ENCODE peak calls at places on chromosomes 6 and 20, in seven cellular contexts. W, S, V, A, U, K and Q are unnamed samples.

GRCh38 chr6:122702846-122703245 is 76.7 kb upstream of the FABP7 start:
- DNase-seq in S (no peak), W (no peak), K (no peak), A (no peak), V (no peak), U (no peak), Q (peak; percentile 7)

GRCh38 chr6:85389180-85389797 is 60.6 kb upstream of the NT5E start:
- DNase-seq in W (peak; percentile 17), A (no peak), U (no peak), S (no peak), V (no peak), K (no peak), Q (no peak)

GRCh38 chr6:85756982-85757381 is 114.3 kb upstream of the SYNCRIP start:
- DNase-seq in A (peak; percentile 54), K (no peak), V (peak; percentile 43), W (peak; percentile 30), S (no peak), U (no peak), Q (peak; percentile 80)

GRCh38 chr20:32891926-32892660 is 33.4 kb downstream of the EFCAB8 start:
- DNase-seq in V (no peak), K (no peak), W (no peak), U (no peak), S (no peak), A (no peak), Q (no peak)

GRCh38 chr6:84434550-84434949 is 207.1 kb upstream of the CEP162 start:
- DNase-seq in A (no peak), S (no peak), W (no peak), K (no peak), V (no peak), U (no peak), Q (no peak)

GRCh38 chr6:122998403-122998965 is 2.4 kb downstream of the CLVS2 start:
- DNase-seq in K (no peak), S (no peak), U (no peak), A (no peak), W (no peak), V (no peak), Q (no peak)

GRCh38 chr20:48690888-48691287 is 136.9 kb downstream of the PREX1 start:
- DNase-seq in V (no peak), W (peak; percentile 43), K (no peak), S (no peak), U (no peak), A (peak; percentile 68), Q (no peak)

GRCh38 chr20:9498322-9498721 is 16.1 kb upstream of the LAMP5 start:
- DNase-seq in V (no peak), U (no peak), K (no peak), A (no peak), S (no peak), W (no peak), Q (no peak)

GRCh38 chr6:134921276-134921979 is 28.5 kb downstream of the ALDH8A1 start:
- DNase-seq in W (no peak), K (no peak), V (no peak), A (no peak), S (no peak), U (no peak), Q (no peak)

GRCh38 chr6:15715060-15715459 is 52.2 kb upstream of the DTNBP1 start:
- DNase-seq in A (peak; percentile 27), U (no peak), K (no peak), V (no peak), W (no peak), S (no peak), Q (no peak)

GRCh38 chr6:21666200-21666671 is 72.7 kb downstream of the SOX4 start:
- DNase-seq in V (peak; percentile 33), U (peak; percentile 39), S (no peak), K (peak; percentile 17), W (peak; percentile 91), A (peak; percentile 24), Q (peak; percentile 27)

GRCh38 chr6:85670573-85670972 is 27.9 kb upstream of the SYNCRIP start:
- DNase-seq in V (peak; percentile 67), S (no peak), K (no peak), A (peak; percentile 75), U (no peak), W (peak; percentile 5), Q (peak; percentile 70)

GRCh38 chr20:15387228-15387627 is 1049.8 kb upstream of the FLRT3 start:
- DNase-seq in S (no peak), W (no peak), V (no peak), A (no peak), U (no peak), K (no peak), Q (no peak)

GRCh38 chr20:2692036-2692885 is at the start of gene EBF4:
- DNase-seq in A (peak; percentile 50), W (peak; percentile 51), K (peak; percentile 56), U (no peak), V (peak; percentile 31), S (peak; percentile 86), Q (peak; percentile 75)

GRCh38 chr6:112202639-112203341 is 51.6 kb downstream of the LAMA4 start:
- DNase-seq in S (no peak), V (peak; percentile 54), U (no peak), W (no peak), K (no peak), A (no peak), Q (peak; percentile 54)

GRCh38 chr6:40325041-40325440 is 262.1 kb downstream of the LRFN2 start:
- DNase-seq in W (no peak), A (no peak), U (no peak), S (no peak), V (no peak), K (peak; percentile 63), Q (no peak)

GRCh38 chr6:69780585-69781178 is 16.1 kb downstream of the LMBRD1 start:
- DNase-seq in A (no peak), K (peak; percentile 50), V (no peak), S (no peak), U (no peak), W (no peak), Q (peak; percentile 6)

GRCh38 chr6:168865-169455 is 123.3 kb upstream of the DUSP22 start:
- DNase-seq in A (peak; percentile 65), K (no peak), W (peak; percentile 76), U (no peak), V (peak; percentile 37), S (no peak), Q (peak; percentile 81)

GRCh38 chr6:53982361-53983050 is 128.7 kb upstream of the MLIP start:
- DNase-seq in K (no peak), S (no peak), A (no peak), W (no peak), U (no peak), V (no peak), Q (no peak)

GRCh38 chr6:100487638-100488037 is 22.9 kb upstream of the SIM1 start:
- DNase-seq in V (no peak), W (no peak), U (no peak), S (no peak), K (no peak), A (no peak), Q (no peak)

GRCh38 chr6:87341899-87342298 is 2.7 kb upstream of the C6orf163 start:
- DNase-seq in S (no peak), U (no peak), K (no peak), A (no peak), V (no peak), W (no peak), Q (no peak)

GRCh38 chr6:30450908-30451818 is 38.1 kb upstream of the HLA-E start:
- DNase-seq in U (no peak), S (peak; percentile 74), K (peak; percentile 32), V (no peak), A (peak; percentile 72), W (peak; percentile 79), Q (peak; percentile 69)

GRCh38 chr6:138431276-138432062 is 27.4 kb downstream of the HEBP2 start:
- DNase-seq in V (no peak), W (no peak), S (no peak), U (no peak), K (no peak), A (no peak), Q (no peak)

GRCh38 chr6:138429731-138430130 is 25.7 kb downstream of the HEBP2 start:
- DNase-seq in U (no peak), A (no peak), W (peak; percentile 8), K (no peak), V (no peak), S (no peak), Q (no peak)

GRCh38 chr6:138428943-138429616 is 25.1 kb downstream of the HEBP2 start:
- DNase-seq in V (peak; percentile 62), A (peak; percentile 78), W (peak; percentile 75), S (no peak), K (no peak), U (no peak), Q (peak; percentile 86)

GRCh38 chr6:138432063-138432356 is 28.0 kb downstream of the HEBP2 start:
- DNase-seq in U (no peak), S (no peak), W (no peak), K (no peak), V (no peak), A (no peak), Q (no peak)

DNA sequence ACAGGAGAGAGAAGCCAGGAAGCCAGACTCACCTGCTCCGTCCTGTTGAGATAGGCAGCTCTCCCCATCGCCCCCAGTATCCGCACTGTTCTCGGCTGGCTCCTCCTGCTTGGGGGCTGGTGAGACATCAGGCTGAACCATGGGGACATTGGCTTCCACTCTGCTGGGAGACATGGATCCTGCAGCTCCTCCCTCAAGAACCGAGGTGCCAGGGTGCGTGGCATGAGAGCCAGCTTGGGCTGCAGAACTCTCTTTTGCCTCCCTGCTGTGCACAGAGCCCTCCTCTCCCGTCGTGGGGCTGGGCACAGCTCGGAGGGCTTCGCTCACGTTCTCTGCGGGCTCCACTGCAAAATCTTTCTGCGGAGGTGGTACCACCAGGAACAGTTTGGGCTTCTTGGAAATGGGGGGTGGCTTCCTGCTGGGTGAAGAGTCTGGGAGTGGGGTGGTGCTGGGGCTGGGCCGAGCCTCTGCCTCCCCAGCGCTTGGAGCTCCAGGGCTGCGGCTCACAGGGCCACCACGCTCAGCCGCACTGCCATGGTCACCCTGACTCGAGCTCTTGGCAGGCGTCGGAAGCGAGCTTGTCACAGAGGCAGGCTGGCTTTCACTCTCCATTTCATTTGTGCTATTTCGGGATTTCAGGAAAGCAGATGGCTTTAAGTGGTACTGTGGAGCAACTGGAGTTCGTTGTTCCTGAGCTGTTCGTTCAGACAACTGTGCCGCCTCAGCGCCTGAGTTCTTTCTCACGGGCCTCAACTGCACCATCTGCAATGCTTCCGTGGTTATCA is 26.5 kb downstream of the HEBP2 start:
- DNase-seq in K (no peak), W (no peak), U (no peak), V (no peak), A (no peak), S (no peak), Q (no peak)
- H3K4me3 ChIP-seq in K (no peak overlapping the region), W (no peak overlapping the region), U (no peak overlapping the region), V (no peak overlapping the region), A (no peak overlapping the region), S (no peak overlapping the region), Q (no peak overlapping the region)

GRCh38 chr20:20019123-20019522 is 2.0 kb downstream of the NAA20 start:
- DNase-seq in A (no peak), V (no peak), U (no peak), W (no peak), K (peak; percentile 66), S (no peak), Q (no peak)
- H3K4me1 ChIP-seq in A (peaks cover 17% of the 10 kb centered on the region), V (peaks cover 13% of the 10 kb centered on the region), U (peaks cover 3% of the 10 kb centered on the region), W (peaks cover 5% of the 10 kb centered on the region), K (peaks cover 40% of the 10 kb centered on the region), S (peaks cover 33% of the 10 kb centered on the region), Q (peaks cover 17% of the 10 kb centered on the region)

GRCh38 chr6:128882560-128882959 is 378 bp upstream of the LAMA2 start:
- DNase-seq in W (peak; percentile 38), S (no peak), K (no peak), U (no peak), V (peak; percentile 2), A (no peak), Q (no peak)
- H3K4me3 ChIP-seq in W (peak overlapping the region; percentile 59), S (peak overlapping the region; percentile 51), K (no peak overlapping the region), U (no peak overlapping the region), V (peak overlapping the region; percentile 23), A (peak overlapping the region; percentile 50), Q (peak overlapping the region; percentile 82)

GRCh38 chr6:156793224-156793623 is 16.0 kb downstream of the ARID1B start:
- DNase-seq in U (no peak), S (no peak), W (no peak), K (no peak), A (no peak), V (no peak), Q (no peak)
- H3K4me1 ChIP-seq in U (peaks cover 10% of the 10 kb centered on the region), S (peaks cover 73% of the 10 kb centered on the region), W (peaks cover 68% of the 10 kb centered on the region), K (peaks cover 49% of the 10 kb centered on the region), A (peaks cover 40% of the 10 kb centered on the region), V (peaks cover 7% of the 10 kb centered on the region), Q (peaks cover 27% of the 10 kb centered on the region)